ENCODE peak calls at places on chromosome 6, in six cellular contexts. Z is T-helper 17 cell, A is PC-3, F is hypothalamus, C is astrocyte, E is NCI-H1417. O is an unnamed sample.

GRCh38 chr6:32845381-32845884 is 1.6 kb upstream of the PSMB8 start:
- DNase-seq in Z (no peak), A (no peak), F (no peak), C (no peak), E (no peak), O (peak; percentile 60)

GRCh38 chr6:158707826-158708225 is 58.0 kb downstream of the SYTL3 start:
- DNase-seq in Z (no peak), A (no peak), F (no peak), C (peak; percentile 67), E (no peak), O (peak; percentile 68)

GRCh38 chr6:117600008-117600743 is 2.1 kb downstream of the GOPC start:
- DNase-seq in Z (no peak), A (peak; percentile 32), F (no peak), C (peak; percentile 46), E (no peak), O (no peak)

GRCh38 chr6:144921206-144921975 is 636.3 kb downstream of the UTRN start:
- DNase-seq in Z (no peak), A (no peak), F (no peak), C (no peak), E (no peak), O (no peak)

GRCh38 chr6:37204014-37204751 is 34.2 kb downstream of the PIM1 start:
- DNase-seq in Z (no peak), A (peak; percentile 68), F (no peak), C (peak; percentile 38), E (no peak), O (peak; percentile 45)

GRCh38 chr6:120147218-120147871 is 797.8 kb upstream of the MAN1A1 start:
- DNase-seq in Z (no peak), A (peak; percentile 18), F (no peak), C (no peak), E (no peak), O (no peak)

GRCh38 chr6:44742828-44743372 is 355.4 kb downstream of the CDC5L start:
- DNase-seq in Z (no peak), A (no peak), F (no peak), C (no peak), E (no peak), O (no peak)

GRCh38 chr6:109075934-109076333 is 18.7 kb downstream of the SESN1 start:
- DNase-seq in Z (no peak), A (peak; percentile 10), F (no peak), C (peak; percentile 35), E (no peak), O (no peak)

GRCh38 chr6:38997128-38997761 is 51.3 kb upstream of the GLP1R start:
- DNase-seq in Z (no peak), A (peak; percentile 36), F (no peak), C (no peak), E (no peak), O (no peak)